ENCODE peak calls at places on chromosome 20, in five cellular contexts. H is HepG2, O is upper lobe of left lung, Y is SK-N-SH, P is transverse colon. C is an unnamed sample.

GRCh38 chr20:25254986-25255680 is 7.2 kb downstream of the PYGB start:
- DNase-seq in H (no peak), O (no peak), Y (peak), P (peak), C (no peak)

GRCh38 chr20:32370897-32371296 is 12.8 kb downstream of the ASXL1 start:
- DNase-seq in H (no peak), O (no peak), Y (no peak), P (no peak), C (no peak)

GRCh38 chr20:15296422-15296821 is 959.0 kb upstream of the FLRT3 start:
- DNase-seq in H (no peak), O (no peak), Y (no peak), P (no peak), C (no peak)

GRCh38 chr20:45998337-45998736 is 10.4 kb upstream of the MMP9 start:
- DNase-seq in H (no peak), O (no peak), Y (no peak), P (no peak), C (no peak)

GRCh38 chr20:58366016-58366415 is 23.0 kb upstream of the VAPB start:
- DNase-seq in H (no peak), O (no peak), Y (no peak), P (no peak), C (no peak)

GRCh38 chr20:55095745-55096450 is 620.5 kb downstream of the DOK5 start:
- DNase-seq in H (no peak), O (no peak), Y (no peak), P (no peak), C (no peak)

GRCh38 chr20:26209171-26209941 is 512.7 kb upstream of the ZNF337 start:
- DNase-seq in H (no peak), O (peak), Y (peak), P (no peak), C (no peak)

GRCh38 chr20:45823949-45824835 is 2.9 kb downstream of the TNNC2 start:
- DNase-seq in H (peak), O (peak), Y (peak), P (peak), C (no peak)

GRCh38 chr20:2699775-2700413 is 7.3 kb downstream of the EBF4 start:
- DNase-seq in H (no peak), O (no peak), Y (no peak), P (no peak), C (peak)

GRCh38 chr20:52667358-52667757 is 304.8 kb upstream of the TSHZ2 start:
- DNase-seq in H (no peak), O (no peak), Y (no peak), P (no peak), C (no peak)
- TF ChIP-seq EP300 in H (no peak), O (no peak), Y (no peak), P (no peak), C (no peak)

GRCh38 chr20:23690581-23690980 is 1.7 kb upstream of the CST4 start:
- DNase-seq in H (no peak), O (peak), Y (no peak), P (no peak), C (peak)

GRCh38 chr20:23689399-23689690 is 507 bp upstream of the CST4 start:
- DNase-seq in H (no peak), O (no peak), Y (no peak), P (no peak), C (no peak)

GRCh38 chr20:23687986-23688385 is 852 bp downstream of the CST4 start:
- DNase-seq in H (no peak), O (peak), Y (no peak), P (no peak), C (peak)

GRCh38 chr20:23691675-23692074 is 2.8 kb upstream of the CST4 start:
- DNase-seq in H (no peak), O (no peak), Y (no peak), P (no peak), C (no peak)

DNA sequence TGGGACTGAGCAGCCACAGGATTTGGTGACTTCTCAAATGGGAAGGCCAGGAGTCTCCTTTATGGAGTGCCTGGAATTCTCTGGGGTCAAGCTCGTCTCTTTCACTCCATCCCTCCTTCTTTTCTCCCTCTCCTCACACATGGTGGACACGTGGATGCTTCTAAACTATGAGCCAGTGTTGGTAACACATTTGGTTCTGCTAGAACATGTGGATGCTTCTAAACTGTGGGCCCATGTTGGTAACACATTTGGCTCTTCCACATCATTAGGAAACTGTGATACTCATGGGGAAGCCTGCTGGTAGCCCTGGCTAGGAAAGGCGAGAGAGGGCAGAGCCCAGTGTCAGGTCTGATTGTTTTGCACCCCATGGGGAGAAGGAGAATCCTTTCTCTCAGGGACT is 3.9 kb upstream of the CST4 start:
- DNase-seq in H (no peak), O (no peak), Y (no peak), P (no peak), C (peak)
- TF ChIP-seq POLR2AphosphoS5 in H (no peak), O (no peak), Y (no peak), P (no peak), C (no peak)

GRCh38 chr20:23632711-23633573 is 4.8 kb downstream of the CST3 start:
- DNase-seq in H (no peak), O (no peak), Y (no peak), P (no peak), C (peak)

GRCh38 chr20:23634044-23634801 is 3.5 kb downstream of the CST3 start:
- DNase-seq in H (no peak), O (no peak), Y (no peak), P (no peak), C (peak)

GRCh38 chr20:23636182-23636907 is 1.4 kb downstream of the CST3 start:
- DNase-seq in H (no peak), O (no peak), Y (no peak), P (no peak), C (peak)

GRCh38 chr20:23636908-23637281 is 860 bp downstream of the CST3 start:
- DNase-seq in H (no peak), O (no peak), Y (no peak), P (no peak), C (no peak)

DNA sequence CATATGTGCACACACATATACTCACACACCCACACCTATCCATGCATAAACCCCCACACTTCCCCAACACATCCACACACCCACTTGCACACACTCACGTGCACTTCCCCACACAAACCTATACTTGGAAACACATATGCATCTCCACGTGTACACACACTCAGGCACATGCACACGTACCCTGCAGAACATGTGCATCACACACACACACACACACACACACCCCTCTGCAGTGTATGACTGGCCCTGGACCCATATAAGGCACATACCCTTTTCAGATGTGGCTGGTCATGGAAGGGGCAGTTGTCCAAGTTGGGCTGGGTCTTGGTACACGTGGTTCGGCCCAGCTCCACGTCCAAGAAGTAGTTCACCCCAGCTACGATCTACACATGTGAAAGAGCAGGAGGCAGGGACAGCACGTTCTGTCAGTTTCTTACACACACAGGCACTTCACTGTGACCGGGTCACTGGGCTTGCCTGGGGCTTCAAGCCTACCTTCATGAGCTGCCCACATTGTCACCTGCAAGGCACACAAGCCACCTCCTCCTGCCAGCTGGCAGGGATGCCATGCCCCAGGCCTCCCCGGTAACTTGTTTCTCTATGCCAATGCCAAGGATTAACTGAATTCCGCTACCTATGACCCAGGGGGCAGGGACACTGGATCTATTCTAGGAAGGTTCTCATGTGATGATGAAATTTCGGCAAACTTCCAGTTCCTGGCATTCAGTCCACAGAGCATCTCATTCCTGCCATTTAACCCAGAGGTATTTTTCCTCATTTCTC is 2.6 kb downstream of the CST3 start:
- DNase-seq in H (no peak), O (no peak), Y (no peak), P (no peak), C (peak)
- TF ChIP-seq EP300 in H (no peak), O (no peak), Y (no peak), P (no peak), C (peak)

DNA sequence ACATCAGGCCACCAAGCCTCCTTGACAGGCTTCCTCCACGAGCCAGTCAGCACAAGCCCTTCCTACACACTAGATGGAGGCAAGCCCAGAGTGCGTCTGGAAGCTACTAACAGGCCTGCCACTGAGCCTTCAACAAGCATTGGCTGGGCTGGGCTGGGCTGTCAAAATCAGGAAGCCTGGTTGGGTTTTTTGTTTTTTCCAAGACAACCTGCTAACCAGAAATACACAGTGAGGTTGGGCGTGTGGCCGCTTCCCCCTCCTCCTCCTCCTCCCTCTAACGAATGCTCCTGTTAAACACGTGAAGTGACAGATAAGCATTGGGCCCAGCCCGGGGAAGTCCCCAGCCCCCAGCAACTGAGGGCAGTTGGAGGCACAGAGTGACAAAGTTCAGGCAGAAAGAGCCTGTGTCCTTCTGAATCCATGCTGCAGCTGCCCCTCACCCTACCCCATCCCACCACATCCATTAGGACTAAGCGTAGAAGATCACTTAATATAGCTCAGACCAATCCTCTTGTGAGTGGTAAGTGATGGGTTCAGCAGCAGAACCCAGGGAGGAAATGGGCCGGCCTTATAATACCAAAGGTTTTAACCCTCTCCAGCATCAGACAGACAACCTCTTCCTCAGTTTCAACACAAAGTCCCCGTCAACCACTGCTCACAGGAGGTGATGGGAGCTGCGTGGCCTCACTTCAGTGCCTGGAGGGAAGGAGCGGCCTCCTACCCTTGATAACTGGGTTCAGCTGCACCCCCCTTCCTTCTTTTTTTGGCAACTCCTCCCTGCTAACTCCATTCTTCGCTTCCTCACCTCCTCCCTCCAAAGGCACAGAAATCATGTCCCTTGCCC is 1.1 kb downstream of the NFATC2 start:
- DNase-seq in H (peak), O (no peak), Y (no peak), P (peak), C (peak)
- TF ChIP-seq POLR2AphosphoS5 in H (no peak), O (no peak), Y (no peak), P (no peak), C (peak)

DNA sequence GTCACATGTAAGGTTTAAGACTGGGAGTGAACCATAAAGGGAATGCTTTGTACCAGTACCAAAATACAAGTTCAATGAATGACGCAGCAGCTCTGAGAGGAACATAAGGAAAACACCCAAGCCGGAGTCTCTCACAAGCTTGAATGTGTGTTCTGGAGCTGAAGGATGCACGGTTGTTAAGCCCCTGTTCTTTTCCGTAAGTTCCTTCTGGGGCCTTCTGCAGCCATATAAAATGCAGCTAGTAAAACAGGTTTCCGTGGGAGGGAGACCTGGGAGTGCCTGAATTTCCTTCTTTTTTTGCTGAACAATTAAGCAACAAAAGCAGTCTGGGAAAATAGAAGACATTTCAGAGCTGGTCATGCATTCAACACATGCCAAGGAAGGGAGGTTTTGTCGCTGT is 73.2 kb upstream of the JAG1 start:
- DNase-seq in H (no peak), O (no peak), Y (no peak), P (peak), C (no peak)
- TF ChIP-seq EP300 in H (no peak), O (no peak), Y (no peak), P (no peak), C (no peak)

GRCh38 chr20:62391165-62392076 is 4.5 kb downstream of the RPS21 start:
- DNase-seq in H (no peak), O (peak), Y (no peak), P (no peak), C (no peak)

GRCh38 chr20:62387993-62388635 is 1.2 kb downstream of the RPS21 start:
- DNase-seq in H (no peak), O (peak), Y (no peak), P (no peak), C (no peak)

GRCh38 chr20:62388839-62389600 is 2.1 kb downstream of the RPS21 start:
- DNase-seq in H (no peak), O (no peak), Y (no peak), P (no peak), C (no peak)

GRCh38 chr20:62390306-62391164 is 3.6 kb downstream of the RPS21 start:
- DNase-seq in H (no peak), O (peak), Y (no peak), P (no peak), C (no peak)

GRCh38 chr20:62389601-62390087 is 2.7 kb downstream of the RPS21 start:
- DNase-seq in H (no peak), O (no peak), Y (no peak), P (no peak), C (no peak)
- TF ChIP-seq POLR2AphosphoS5 in H (no peak), O (no peak), Y (no peak), P (no peak), C (no peak)

DNA sequence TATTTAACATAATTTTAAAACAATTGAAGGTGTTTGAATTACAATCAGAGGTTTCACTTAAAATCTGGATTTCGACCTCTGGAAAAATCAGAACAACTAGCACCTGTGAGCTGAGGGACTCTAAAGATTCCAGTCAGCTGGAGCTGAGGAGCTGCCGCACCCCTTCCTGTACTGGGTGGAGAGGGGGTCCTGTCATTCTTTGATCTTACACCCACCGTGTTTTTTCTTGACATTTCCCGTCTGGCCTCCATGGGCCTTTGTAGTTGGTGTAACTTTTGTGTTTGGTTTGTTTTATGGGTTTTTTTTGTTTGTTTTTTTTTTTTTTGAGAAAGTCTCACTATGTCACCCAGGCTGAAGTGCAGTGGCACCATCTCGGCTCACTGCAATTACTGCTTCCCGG is 17.2 kb downstream of the ARFGEF2 start:
- DNase-seq in H (no peak), O (no peak), Y (no peak), P (no peak), C (no peak)
- TF ChIP-seq EP300 in H (no peak), O (no peak), Y (no peak), P (no peak), C (no peak)

GRCh38 chr20:4961746-4962145 is 39.6 kb downstream of the SLC23A2 start:
- DNase-seq in H (peak), O (no peak), Y (no peak), P (no peak), C (no peak)
- TF ChIP-seq POLR2AphosphoS5 in H (no peak), O (peak), Y (no peak), P (no peak), C (no peak)

GRCh38 chr20:38875170-38875993 is 50.8 kb upstream of the FAM83D start:
- DNase-seq in H (no peak), O (no peak), Y (peak), P (peak), C (no peak)
- TF ChIP-seq EP300 in H (no peak), O (no peak), Y (peak), P (no peak), C (no peak)

C was measured in esophagus muscularis mucosa.